ENCODE peak calls at places on chromosomes 5 and 9, in six cellular contexts. One of them, this sample, is unnamed.

GRCh38 chr5:181052928-181053759 is 13.1 kb downstream of the BTNL9 start:
- DNase-seq in GM23338: peak; percentile 55
- DNase-seq in iris pigment epithelial cell: no peak
- DNase-seq in NCI-H460: no peak
- DNase-seq in ureter: peak; percentile 43
- DNase-seq in fibroblast of the aortic adventitia: no peak
- DNase-seq in this sample: no peak

GRCh38 chr5:60141119-60141518 is 247.6 kb upstream of the PDE4D start:
- DNase-seq in iris pigment epithelial cell: no peak
- DNase-seq in ureter: no peak
- DNase-seq in GM23338: peak; percentile 28
- DNase-seq in NCI-H460: no peak
- DNase-seq in fibroblast of the aortic adventitia: no peak
- DNase-seq in this sample: no peak

GRCh38 chr5:80871541-80871961 is 88.6 kb upstream of the RASGRF2 start:
- DNase-seq in fibroblast of the aortic adventitia: peak; percentile 20
- DNase-seq in iris pigment epithelial cell: peak; percentile 72
- DNase-seq in ureter: no peak
- DNase-seq in GM23338: peak; percentile 11
- DNase-seq in NCI-H460: peak; percentile 34
- DNase-seq in this sample: peak; percentile 8

GRCh38 chr9:8653855-8654254 is 854.3 kb upstream of the DMAC1 start:
- DNase-seq in ureter: no peak
- DNase-seq in NCI-H460: no peak
- DNase-seq in iris pigment epithelial cell: no peak
- DNase-seq in fibroblast of the aortic adventitia: peak; percentile 45
- DNase-seq in GM23338: no peak
- DNase-seq in this sample: no peak

GRCh38 chr5:1521054-1521453 is 2.7 kb downstream of the LPCAT1 start:
- DNase-seq in iris pigment epithelial cell: no peak
- DNase-seq in NCI-H460: no peak
- DNase-seq in GM23338: no peak
- DNase-seq in ureter: no peak
- DNase-seq in fibroblast of the aortic adventitia: no peak
- DNase-seq in this sample: no peak

GRCh38 chr5:168477060-168477459 is 9.2 kb upstream of the RARS1 start:
- DNase-seq in ureter: no peak
- DNase-seq in iris pigment epithelial cell: peak; percentile 64
- DNase-seq in fibroblast of the aortic adventitia: peak; percentile 85
- DNase-seq in NCI-H460: no peak
- DNase-seq in GM23338: peak; percentile 47
- DNase-seq in this sample: no peak

GRCh38 chr5:142215915-142216681 is 107.5 kb downstream of the NDFIP1 start:
- DNase-seq in fibroblast of the aortic adventitia: peak; percentile 99
- DNase-seq in GM23338: no peak
- DNase-seq in iris pigment epithelial cell: peak; percentile 98
- DNase-seq in ureter: peak; percentile 67
- DNase-seq in NCI-H460: no peak
- DNase-seq in this sample: peak; percentile 54

GRCh38 chr9:27183701-27184100 is 74.7 kb downstream of the TEK start:
- DNase-seq in fibroblast of the aortic adventitia: peak; percentile 26
- DNase-seq in iris pigment epithelial cell: peak; percentile 87
- DNase-seq in GM23338: no peak
- DNase-seq in NCI-H460: no peak
- DNase-seq in ureter: no peak
- DNase-seq in this sample: no peak

GRCh38 chr9:127790094-127790855 is 4.4 kb downstream of the CDK9 start:
- DNase-seq in iris pigment epithelial cell: no peak
- DNase-seq in ureter: no peak
- DNase-seq in GM23338: no peak
- DNase-seq in fibroblast of the aortic adventitia: no peak
- DNase-seq in NCI-H460: no peak
- DNase-seq in this sample: no peak

GRCh38 chr5:175738595-175739133 is 80.8 kb downstream of the HRH2 start:
- DNase-seq in ureter: peak; percentile 31
- DNase-seq in iris pigment epithelial cell: no peak
- DNase-seq in GM23338: no peak
- DNase-seq in NCI-H460: no peak
- DNase-seq in fibroblast of the aortic adventitia: no peak
- DNase-seq in this sample: no peak

GRCh38 chr5:50440651-50441478 is at the start of gene EMB:
- DNase-seq in NCI-H460: peak; percentile 43
- DNase-seq in ureter: peak; percentile 62
- DNase-seq in fibroblast of the aortic adventitia: peak; percentile 28
- DNase-seq in GM23338: peak; percentile 92
- DNase-seq in iris pigment epithelial cell: peak; percentile 1
- DNase-seq in this sample: no peak

GRCh38 chr5:76175821-76176403 is 92.7 kb downstream of the SV2C start:
- DNase-seq in ureter: no peak
- DNase-seq in iris pigment epithelial cell: no peak
- DNase-seq in NCI-H460: no peak
- DNase-seq in GM23338: no peak
- DNase-seq in fibroblast of the aortic adventitia: no peak
- DNase-seq in this sample: no peak

GRCh38 chr9:135750786-135751185 is 48.8 kb downstream of the KCNT1 start:
- DNase-seq in NCI-H460: no peak
- DNase-seq in iris pigment epithelial cell: no peak
- DNase-seq in GM23338: no peak
- DNase-seq in ureter: no peak
- DNase-seq in fibroblast of the aortic adventitia: no peak
- DNase-seq in this sample: no peak

GRCh38 chr5:15002183-15002582 is 130.6 kb upstream of the ANKH start:
- DNase-seq in GM23338: no peak
- DNase-seq in iris pigment epithelial cell: no peak
- DNase-seq in fibroblast of the aortic adventitia: no peak
- DNase-seq in NCI-H460: no peak
- DNase-seq in ureter: no peak
- DNase-seq in this sample: no peak

GRCh38 chr9:120780367-120780766 is 12.8 kb downstream of the FBXW2 start:
- DNase-seq in ureter: no peak
- DNase-seq in iris pigment epithelial cell: no peak
- DNase-seq in fibroblast of the aortic adventitia: no peak
- DNase-seq in GM23338: no peak
- DNase-seq in NCI-H460: no peak
- DNase-seq in this sample: no peak

GRCh38 chr5:122091942-122092600 is 14.0 kb upstream of the LOX start:
- DNase-seq in ureter: no peak
- DNase-seq in NCI-H460: peak; percentile 19
- DNase-seq in iris pigment epithelial cell: peak; percentile 70
- DNase-seq in fibroblast of the aortic adventitia: peak; percentile 79
- DNase-seq in GM23338: peak; percentile 81
- DNase-seq in this sample: no peak

GRCh38 chr5:67315082-67315801 is 118.6 kb upstream of the CD180 start:
- DNase-seq in NCI-H460: no peak
- DNase-seq in iris pigment epithelial cell: peak; percentile 58
- DNase-seq in ureter: no peak
- DNase-seq in fibroblast of the aortic adventitia: peak; percentile 58
- DNase-seq in GM23338: no peak
- DNase-seq in this sample: no peak

GRCh38 chr9:128101231-128101641 is 26.3 kb downstream of the PTGES2 start:
- DNase-seq in NCI-H460: no peak
- DNase-seq in iris pigment epithelial cell: no peak
- DNase-seq in fibroblast of the aortic adventitia: no peak
- DNase-seq in ureter: no peak
- DNase-seq in GM23338: no peak
- DNase-seq in this sample: peak; percentile 61

GRCh38 chr5:14842117-14842516 is 29.5 kb downstream of the ANKH start:
- DNase-seq in fibroblast of the aortic adventitia: no peak
- DNase-seq in GM23338: no peak
- DNase-seq in iris pigment epithelial cell: no peak
- DNase-seq in ureter: no peak
- DNase-seq in NCI-H460: no peak
- DNase-seq in this sample: peak; percentile 81

GRCh38 chr9:79129865-79130480 is 441.8 kb upstream of the TLE4 start:
- DNase-seq in GM23338: peak; percentile 48
- DNase-seq in NCI-H460: peak; percentile 54
- DNase-seq in iris pigment epithelial cell: peak; percentile 58
- DNase-seq in ureter: peak; percentile 66
- DNase-seq in fibroblast of the aortic adventitia: peak; percentile 68
- DNase-seq in this sample: peak; percentile 1

GRCh38 chr9:75448281-75448680 is 360.0 kb downstream of the OSTF1 start:
- DNase-seq in iris pigment epithelial cell: no peak
- DNase-seq in fibroblast of the aortic adventitia: no peak
- DNase-seq in NCI-H460: no peak
- DNase-seq in GM23338: no peak
- DNase-seq in ureter: no peak
- DNase-seq in this sample: no peak

GRCh38 chr5:124176692-124177091 is 569.7 kb downstream of the ZNF608 start:
- DNase-seq in fibroblast of the aortic adventitia: no peak
- DNase-seq in iris pigment epithelial cell: no peak
- DNase-seq in GM23338: peak; percentile 14
- DNase-seq in NCI-H460: no peak
- DNase-seq in ureter: no peak
- DNase-seq in this sample: no peak

GRCh38 chr5:87154191-87154590 is 113.5 kb upstream of the RASA1 start:
- DNase-seq in GM23338: no peak
- DNase-seq in iris pigment epithelial cell: no peak
- DNase-seq in NCI-H460: no peak
- DNase-seq in ureter: no peak
- DNase-seq in fibroblast of the aortic adventitia: no peak
- DNase-seq in this sample: no peak

GRCh38 chr5:87803352-87803751 is 390.6 kb upstream of the CCNH start:
- DNase-seq in iris pigment epithelial cell: no peak
- DNase-seq in fibroblast of the aortic adventitia: no peak
- DNase-seq in ureter: no peak
- DNase-seq in GM23338: no peak
- DNase-seq in NCI-H460: no peak
- DNase-seq in this sample: no peak

GRCh38 chr5:1762878-1763547 is 36.6 kb downstream of the MRPL36 start:
- DNase-seq in ureter: peak; percentile 30
- DNase-seq in iris pigment epithelial cell: no peak
- DNase-seq in GM23338: no peak
- DNase-seq in NCI-H460: no peak
- DNase-seq in fibroblast of the aortic adventitia: no peak
- DNase-seq in this sample: no peak

GRCh38 chr5:175710361-175710760 is 52.5 kb downstream of the HRH2 start:
- DNase-seq in fibroblast of the aortic adventitia: no peak
- DNase-seq in ureter: no peak
- DNase-seq in iris pigment epithelial cell: no peak
- DNase-seq in NCI-H460: no peak
- DNase-seq in GM23338: no peak
- DNase-seq in this sample: no peak

GRCh38 chr5:60844429-60844890 is 391 bp upstream of the ELOVL7 start:
- DNase-seq in GM23338: peak; percentile 71
- DNase-seq in fibroblast of the aortic adventitia: peak; percentile 22
- DNase-seq in ureter: no peak
- DNase-seq in NCI-H460: no peak
- DNase-seq in iris pigment epithelial cell: peak; percentile 19
- DNase-seq in this sample: peak; percentile 5

GRCh38 chr9:92725726-92726125 is 38.9 kb downstream of the BICD2 start:
- DNase-seq in NCI-H460: no peak
- DNase-seq in GM23338: no peak
- DNase-seq in fibroblast of the aortic adventitia: no peak
- DNase-seq in ureter: no peak
- DNase-seq in iris pigment epithelial cell: no peak
- DNase-seq in this sample: no peak

GRCh38 chr9:133427658-133428348 is 5.6 kb downstream of the ADAMTS13 start:
- DNase-seq in ureter: no peak
- DNase-seq in fibroblast of the aortic adventitia: no peak
- DNase-seq in iris pigment epithelial cell: no peak
- DNase-seq in GM23338: peak; percentile 21
- DNase-seq in NCI-H460: no peak
- DNase-seq in this sample: peak; percentile 62

GRCh38 chr5:40906351-40906751 is 2.9 kb upstream of the C7 start:
- DNase-seq in fibroblast of the aortic adventitia: peak; percentile 18
- DNase-seq in iris pigment epithelial cell: no peak
- DNase-seq in NCI-H460: no peak
- DNase-seq in GM23338: no peak
- DNase-seq in ureter: no peak
- DNase-seq in this sample: peak; percentile 9

GRCh38 chr5:6340100-6340499 is 38.2 kb downstream of the MED10 start:
- DNase-seq in iris pigment epithelial cell: no peak
- DNase-seq in GM23338: no peak
- DNase-seq in ureter: no peak
- DNase-seq in fibroblast of the aortic adventitia: peak; percentile 15
- DNase-seq in NCI-H460: no peak
- DNase-seq in this sample: no peak

GRCh38 chr9:88173378-88173999 is 35.2 kb upstream of the SPATA31C2 start:
- DNase-seq in NCI-H460: peak; percentile 67
- DNase-seq in iris pigment epithelial cell: peak; percentile 81
- DNase-seq in fibroblast of the aortic adventitia: peak; percentile 70
- DNase-seq in ureter: no peak
- DNase-seq in GM23338: peak; percentile 93
- DNase-seq in this sample: peak; percentile 80